ENCODE peak calls at places on chromosomes 4 and X, in ten cellular contexts. One of them, this sample, is unnamed.

GRCh38 chr4:6562931-6563901 is 11.8 kb upstream of the MAN2B2 start:
- DNase-seq in stomach: no peak
- DNase-seq in sigmoid colon: no peak
- DNase-seq in HepG2: no peak
- DNase-seq in A549: peak; percentile 43
- DNase-seq in upper lobe of left lung: no peak
- DNase-seq in transverse colon: peak; percentile 36
- DNase-seq in ovary: no peak
- DNase-seq in suprapubic skin: no peak
- DNase-seq in H1: no peak
- DNase-seq in this sample: no peak

GRCh38 chr4:20512053-20512810 is 188.0 kb upstream of the PACRGL start:
- DNase-seq in stomach: no peak
- DNase-seq in sigmoid colon: no peak
- DNase-seq in HepG2: no peak
- DNase-seq in A549: no peak
- DNase-seq in upper lobe of left lung: no peak
- DNase-seq in transverse colon: no peak
- DNase-seq in ovary: no peak
- DNase-seq in suprapubic skin: no peak
- DNase-seq in H1: no peak
- DNase-seq in this sample: no peak

GRCh38 chrX:9659571-9660195 is 106.0 kb downstream of the GPR143 start:
- DNase-seq in stomach: no peak
- DNase-seq in sigmoid colon: no peak
- DNase-seq in HepG2: no peak
- DNase-seq in A549: no peak
- DNase-seq in upper lobe of left lung: no peak
- DNase-seq in transverse colon: no peak
- DNase-seq in ovary: no peak
- DNase-seq in suprapubic skin: no peak
- DNase-seq in H1: no peak
- DNase-seq in this sample: no peak

GRCh38 chrX:10971176-10971575 is 140.0 kb upstream of the HCCS start:
- DNase-seq in stomach: no peak
- DNase-seq in sigmoid colon: no peak
- DNase-seq in HepG2: no peak
- DNase-seq in A549: no peak
- DNase-seq in upper lobe of left lung: no peak
- DNase-seq in transverse colon: no peak
- DNase-seq in ovary: no peak
- DNase-seq in suprapubic skin: no peak
- DNase-seq in H1: no peak
- DNase-seq in this sample: no peak

GRCh38 chr4:89438102-89438831 is 130.7 kb upstream of the GPRIN3 start:
- DNase-seq in stomach: peak; percentile 41
- DNase-seq in sigmoid colon: no peak
- DNase-seq in HepG2: peak; percentile 23
- DNase-seq in A549: peak; percentile 21
- DNase-seq in upper lobe of left lung: peak; percentile 34
- DNase-seq in transverse colon: peak; percentile 30
- DNase-seq in ovary: no peak
- DNase-seq in suprapubic skin: no peak
- DNase-seq in H1: peak; percentile 31
- DNase-seq in this sample: peak; percentile 9

GRCh38 chrX:38175140-38175539 is 45.5 kb downstream of the SRPX start:
- DNase-seq in stomach: peak; percentile 31
- DNase-seq in sigmoid colon: no peak
- DNase-seq in HepG2: peak; percentile 27
- DNase-seq in A549: peak; percentile 18
- DNase-seq in upper lobe of left lung: peak; percentile 26
- DNase-seq in transverse colon: peak; percentile 27
- DNase-seq in ovary: no peak
- DNase-seq in suprapubic skin: no peak
- DNase-seq in H1: peak; percentile 7
- DNase-seq in this sample: no peak

GRCh38 chr4:22253431-22253830 is 262.4 kb downstream of the ADGRA3 start:
- DNase-seq in stomach: no peak
- DNase-seq in sigmoid colon: no peak
- DNase-seq in HepG2: no peak
- DNase-seq in A549: no peak
- DNase-seq in upper lobe of left lung: no peak
- DNase-seq in transverse colon: no peak
- DNase-seq in ovary: no peak
- DNase-seq in suprapubic skin: no peak
- DNase-seq in H1: no peak
- DNase-seq in this sample: no peak

GRCh38 chr4:73573794-73574528 is 46.3 kb downstream of the RASSF6 start:
- DNase-seq in stomach: peak; percentile 80
- DNase-seq in sigmoid colon: peak; percentile 79
- DNase-seq in HepG2: peak; percentile 79
- DNase-seq in A549: peak; percentile 7
- DNase-seq in upper lobe of left lung: peak; percentile 64
- DNase-seq in transverse colon: peak; percentile 66
- DNase-seq in ovary: peak; percentile 66
- DNase-seq in suprapubic skin: no peak
- DNase-seq in H1: peak; percentile 70
- DNase-seq in this sample: peak; percentile 15

GRCh38 chrX:13013353-13014110 is 30.9 kb downstream of the FAM9C start:
- DNase-seq in stomach: no peak
- DNase-seq in sigmoid colon: peak; percentile 73
- DNase-seq in HepG2: no peak
- DNase-seq in A549: no peak
- DNase-seq in upper lobe of left lung: peak; percentile 77
- DNase-seq in transverse colon: peak; percentile 51
- DNase-seq in ovary: no peak
- DNase-seq in suprapubic skin: no peak
- DNase-seq in H1: no peak
- DNase-seq in this sample: no peak

GRCh38 chr4:72531322-72531721 is 37.7 kb downstream of the ADAMTS3 start:
- DNase-seq in stomach: no peak
- DNase-seq in sigmoid colon: no peak
- DNase-seq in HepG2: no peak
- DNase-seq in A549: no peak
- DNase-seq in upper lobe of left lung: no peak
- DNase-seq in transverse colon: no peak
- DNase-seq in ovary: no peak
- DNase-seq in suprapubic skin: no peak
- DNase-seq in H1: no peak
- DNase-seq in this sample: no peak

GRCh38 chrX:9538544-9539045 is 73.7 kb downstream of the TBL1X start:
- DNase-seq in stomach: no peak
- DNase-seq in sigmoid colon: no peak
- DNase-seq in HepG2: peak; percentile 83
- DNase-seq in A549: no peak
- DNase-seq in upper lobe of left lung: no peak
- DNase-seq in transverse colon: peak; percentile 33
- DNase-seq in ovary: no peak
- DNase-seq in suprapubic skin: no peak
- DNase-seq in H1: no peak
- DNase-seq in this sample: no peak

GRCh38 chr4:53478671-53479456 is 101.4 kb downstream of the FIP1L1 start:
- DNase-seq in stomach: no peak
- DNase-seq in sigmoid colon: no peak
- DNase-seq in HepG2: no peak
- DNase-seq in A549: no peak
- DNase-seq in upper lobe of left lung: no peak
- DNase-seq in transverse colon: no peak
- DNase-seq in ovary: no peak
- DNase-seq in suprapubic skin: no peak
- DNase-seq in H1: no peak
- DNase-seq in this sample: no peak

GRCh38 chr4:107035711-107036601 is at the start of gene DKK2:
- DNase-seq in stomach: no peak
- DNase-seq in sigmoid colon: peak; percentile 74
- DNase-seq in HepG2: no peak
- DNase-seq in A549: no peak
- DNase-seq in upper lobe of left lung: no peak
- DNase-seq in transverse colon: peak; percentile 10
- DNase-seq in ovary: peak; percentile 10
- DNase-seq in suprapubic skin: peak; percentile 84
- DNase-seq in H1: no peak
- DNase-seq in this sample: peak; percentile 21

GRCh38 chr4:127776620-127777019 is 5.5 kb upstream of the HSPA4L start:
- DNase-seq in stomach: no peak
- DNase-seq in sigmoid colon: no peak
- DNase-seq in HepG2: peak; percentile 10
- DNase-seq in A549: no peak
- DNase-seq in upper lobe of left lung: no peak
- DNase-seq in transverse colon: no peak
- DNase-seq in ovary: no peak
- DNase-seq in suprapubic skin: no peak
- DNase-seq in H1: no peak
- DNase-seq in this sample: no peak

GRCh38 chr4:3851211-3851610 is 85.0 kb downstream of the ADRA2C start:
- DNase-seq in stomach: no peak
- DNase-seq in sigmoid colon: no peak
- DNase-seq in HepG2: no peak
- DNase-seq in A549: no peak
- DNase-seq in upper lobe of left lung: no peak
- DNase-seq in transverse colon: no peak
- DNase-seq in ovary: no peak
- DNase-seq in suprapubic skin: no peak
- DNase-seq in H1: no peak
- DNase-seq in this sample: no peak

GRCh38 chrX:7052541-7052940 is 95.0 kb upstream of the STS start:
- DNase-seq in stomach: no peak
- DNase-seq in sigmoid colon: no peak
- DNase-seq in HepG2: no peak
- DNase-seq in A549: no peak
- DNase-seq in upper lobe of left lung: no peak
- DNase-seq in transverse colon: no peak
- DNase-seq in ovary: no peak
- DNase-seq in suprapubic skin: no peak
- DNase-seq in H1: no peak
- DNase-seq in this sample: no peak

GRCh38 chr4:25367004-25367621 is 9.9 kb upstream of the ANAPC4 start:
- DNase-seq in stomach: no peak
- DNase-seq in sigmoid colon: no peak
- DNase-seq in HepG2: no peak
- DNase-seq in A549: no peak
- DNase-seq in upper lobe of left lung: no peak
- DNase-seq in transverse colon: no peak
- DNase-seq in ovary: no peak
- DNase-seq in suprapubic skin: no peak
- DNase-seq in H1: no peak
- DNase-seq in this sample: no peak

GRCh38 chr4:83110222-83110945 is 4.1 kb downstream of the PLAC8 start:
- DNase-seq in stomach: peak; percentile 94
- DNase-seq in sigmoid colon: peak; percentile 87
- DNase-seq in HepG2: peak; percentile 2
- DNase-seq in A549: peak; percentile 56
- DNase-seq in upper lobe of left lung: peak; percentile 96
- DNase-seq in transverse colon: peak; percentile 94
- DNase-seq in ovary: peak; percentile 70
- DNase-seq in suprapubic skin: peak; percentile 89
- DNase-seq in H1: peak; percentile 84
- DNase-seq in this sample: peak; percentile 65

GRCh38 chr4:16897991-16898827 is at the start of gene LDB2:
- DNase-seq in stomach: peak; percentile 45
- DNase-seq in sigmoid colon: peak; percentile 88
- DNase-seq in HepG2: no peak
- DNase-seq in A549: no peak
- DNase-seq in upper lobe of left lung: no peak
- DNase-seq in transverse colon: peak; percentile 30
- DNase-seq in ovary: peak; percentile 83
- DNase-seq in suprapubic skin: peak; percentile 83
- DNase-seq in H1: peak; percentile 54
- DNase-seq in this sample: peak; percentile 72
- TF ChIP-seq EP300 in stomach: no peak
- TF ChIP-seq EP300 in sigmoid colon: no peak
- TF ChIP-seq EP300 in HepG2: no peak
- TF ChIP-seq EP300 in A549: no peak
- TF ChIP-seq EP300 in upper lobe of left lung: no peak
- TF ChIP-seq EP300 in transverse colon: no peak
- TF ChIP-seq EP300 in ovary: no peak
- TF ChIP-seq EP300 in suprapubic skin: no peak
- TF ChIP-seq EP300 in H1: no peak
- TF ChIP-seq EP300 in this sample: peak; percentile 57

GRCh38 chrX:25012793-25013592 is 2.8 kb downstream of the ARX start:
- DNase-seq in stomach: no peak
- DNase-seq in sigmoid colon: no peak
- DNase-seq in HepG2: no peak
- DNase-seq in A549: peak; percentile 46
- DNase-seq in upper lobe of left lung: no peak
- DNase-seq in transverse colon: no peak
- DNase-seq in ovary: no peak
- DNase-seq in suprapubic skin: no peak
- DNase-seq in H1: no peak
- DNase-seq in this sample: no peak
- H3K4me3 ChIP-seq in stomach: peak overlapping the region; percentile 28
- H3K4me3 ChIP-seq in sigmoid colon: no peak overlapping the region
- H3K4me3 ChIP-seq in HepG2: peak overlapping the region; percentile 54
- H3K4me3 ChIP-seq in A549: peak overlapping the region; percentile 74
- H3K4me3 ChIP-seq in upper lobe of left lung: peak overlapping the region; percentile 4
- H3K4me3 ChIP-seq in transverse colon: peak overlapping the region; percentile 44
- H3K4me3 ChIP-seq in ovary: peak overlapping the region; percentile 36
- H3K4me3 ChIP-seq in suprapubic skin: peak overlapping the region; percentile 42
- H3K4me3 ChIP-seq in H1: peak overlapping the region; percentile 47
- H3K4me3 ChIP-seq in this sample: no peak overlapping the region

GRCh38 chr4:76980280-76980679 is 30.7 kb downstream of the SEPTIN11 start:
- DNase-seq in stomach: no peak
- DNase-seq in sigmoid colon: no peak
- DNase-seq in HepG2: no peak
- DNase-seq in A549: no peak
- DNase-seq in upper lobe of left lung: no peak
- DNase-seq in transverse colon: no peak
- DNase-seq in ovary: no peak
- DNase-seq in suprapubic skin: no peak
- DNase-seq in H1: no peak
- DNase-seq in this sample: no peak
- TF ChIP-seq EP300 in stomach: no peak
- TF ChIP-seq EP300 in sigmoid colon: no peak
- TF ChIP-seq EP300 in HepG2: no peak
- TF ChIP-seq EP300 in A549: no peak
- TF ChIP-seq EP300 in upper lobe of left lung: no peak
- TF ChIP-seq EP300 in transverse colon: no peak
- TF ChIP-seq EP300 in ovary: no peak
- TF ChIP-seq EP300 in suprapubic skin: no peak
- TF ChIP-seq EP300 in H1: no peak
- TF ChIP-seq EP300 in this sample: peak; percentile 33

GRCh38 chrX:20309796-20310195 is 43.1 kb upstream of the RPS6KA3 start:
- DNase-seq in stomach: no peak
- DNase-seq in sigmoid colon: no peak
- DNase-seq in HepG2: no peak
- DNase-seq in A549: no peak
- DNase-seq in upper lobe of left lung: no peak
- DNase-seq in transverse colon: no peak
- DNase-seq in ovary: no peak
- DNase-seq in suprapubic skin: no peak
- DNase-seq in H1: no peak
- DNase-seq in this sample: no peak
- H3K4me3 ChIP-seq in stomach: no peak overlapping the region
- H3K4me3 ChIP-seq in sigmoid colon: no peak overlapping the region
- H3K4me3 ChIP-seq in HepG2: no peak overlapping the region
- H3K4me3 ChIP-seq in A549: no peak overlapping the region
- H3K4me3 ChIP-seq in upper lobe of left lung: no peak overlapping the region
- H3K4me3 ChIP-seq in transverse colon: no peak overlapping the region
- H3K4me3 ChIP-seq in ovary: no peak overlapping the region
- H3K4me3 ChIP-seq in suprapubic skin: no peak overlapping the region
- H3K4me3 ChIP-seq in H1: no peak overlapping the region
- H3K4me3 ChIP-seq in this sample: no peak overlapping the region

DNA sequence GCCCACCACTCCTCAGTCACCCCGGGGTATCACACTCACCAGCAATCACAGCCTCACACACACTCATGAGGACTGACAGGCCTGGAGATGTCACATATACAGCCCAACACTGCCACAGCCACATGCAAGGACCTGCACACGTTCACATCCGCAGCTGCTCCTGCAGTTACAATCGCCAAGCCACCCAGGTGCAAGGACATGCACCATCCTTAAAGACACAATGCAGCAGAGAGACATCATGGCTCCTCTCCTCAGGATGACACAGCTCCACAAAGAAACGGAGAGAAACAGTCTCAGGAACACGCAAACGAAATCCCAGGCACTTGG is 1.1 kb downstream of the PCSK1N start:
- DNase-seq in stomach: no peak
- DNase-seq in sigmoid colon: no peak
- DNase-seq in HepG2: no peak
- DNase-seq in A549: peak; percentile 13
- DNase-seq in upper lobe of left lung: no peak
- DNase-seq in transverse colon: no peak
- DNase-seq in ovary: no peak
- DNase-seq in suprapubic skin: no peak
- DNase-seq in H1: no peak
- DNase-seq in this sample: no peak
- TF ChIP-seq EP300 in stomach: no peak
- TF ChIP-seq EP300 in sigmoid colon: no peak
- TF ChIP-seq EP300 in HepG2: no peak
- TF ChIP-seq EP300 in A549: no peak
- TF ChIP-seq EP300 in upper lobe of left lung: no peak
- TF ChIP-seq EP300 in transverse colon: no peak
- TF ChIP-seq EP300 in ovary: no peak
- TF ChIP-seq EP300 in suprapubic skin: no peak
- TF ChIP-seq EP300 in H1: no peak
- TF ChIP-seq EP300 in this sample: no peak

This sample was measured in tibial nerve.